ENCODE peak calls at places on chromosome 2, in seven cellular contexts. Z is right cardiac atrium; E is esophagus muscularis mucosa; I is NCI-H146; V is keratinocyte; B is activated naive CD4-positive, alpha-beta T cell; M is mucosa of gallbladder. S is an unnamed sample.

GRCh38 chr2:191318729-191319078 is 73.5 kb downstream of the MYO1B start:
- DNase-seq in V (no peak), I (no peak), M (peak), Z (no peak), B (no peak), E (peak), S (no peak)

GRCh38 chr2:104897515-104898184 is 43.7 kb downstream of the POU3F3 start:
- DNase-seq in V (no peak), M (no peak), Z (no peak), E (no peak), I (no peak), B (no peak), S (no peak)

GRCh38 chr2:181978351-181979150 is 7.1 kb upstream of the PPP1R1C start:
- DNase-seq in I (no peak), B (no peak), V (no peak), M (no peak), E (no peak), Z (no peak), S (no peak)

GRCh38 chr2:46101557-46102220 is 195.5 kb upstream of the EPAS1 start:
- DNase-seq in Z (no peak), V (no peak), E (no peak), M (no peak), B (no peak), I (no peak), S (no peak)

GRCh38 chr2:11636593-11637295 is 33.3 kb downstream of the NTSR2 start:
- DNase-seq in I (no peak), V (no peak), B (no peak), E (no peak), M (no peak), Z (no peak), S (no peak)

GRCh38 chr2:11368059-11368572 is 23.7 kb upstream of the ROCK2 start:
- DNase-seq in V (no peak), B (no peak), M (no peak), Z (peak), I (no peak), E (no peak), S (no peak)

GRCh38 chr2:26848336-26849055 is 564 bp downstream of the DPYSL5 start:
- DNase-seq in B (no peak), I (peak), E (peak), Z (peak), V (no peak), M (no peak), S (peak)

GRCh38 chr2:84964406-84965191 is 6.4 kb upstream of the KCMF1 start:
- DNase-seq in B (no peak), Z (no peak), M (no peak), I (no peak), E (no peak), V (no peak), S (no peak)

GRCh38 chr2:47254464-47254863 is 99.4 kb upstream of the STPG4 start:
- DNase-seq in V (no peak), B (no peak), M (no peak), Z (no peak), E (no peak), I (no peak), S (no peak)

GRCh38 chr2:76737607-76738006 is 784.6 kb downstream of the LRRTM4 start:
- DNase-seq in E (no peak), Z (no peak), B (no peak), V (no peak), I (no peak), M (no peak), S (no peak)

GRCh38 chr2:195575879-195576391 is 81.1 kb upstream of the SLC39A10 start:
- DNase-seq in B (no peak), I (no peak), V (no peak), M (no peak), Z (no peak), E (no peak), S (peak)

GRCh38 chr2:20571644-20572215 is 79.2 kb downstream of the HS1BP3 start:
- DNase-seq in M (no peak), I (no peak), Z (no peak), E (no peak), B (no peak), V (no peak), S (no peak)

GRCh38 chr2:102291221-102292075 is 19.9 kb upstream of the IL1RL1 start:
- DNase-seq in I (no peak), E (no peak), V (no peak), B (no peak), M (no peak), Z (no peak), S (peak)

GRCh38 chr2:72613931-72614330 is 211.9 kb downstream of the EXOC6B start:
- DNase-seq in B (no peak), Z (no peak), V (no peak), E (no peak), I (no peak), M (no peak), S (no peak)

GRCh38 chr2:16042201-16042700 is 101.9 kb downstream of the MYCN start:
- DNase-seq in E (no peak), I (no peak), B (no peak), V (no peak), M (no peak), Z (no peak), S (no peak)

GRCh38 chr2:240799183-240799740 is 20.8 kb downstream of the KIF1A start:
- DNase-seq in M (no peak), Z (no peak), V (no peak), B (no peak), E (no peak), I (no peak), S (no peak)

GRCh38 chr2:9984217-9984739 is 32.8 kb downstream of the GRHL1 start:
- DNase-seq in V (peak), M (no peak), E (no peak), Z (no peak), B (no peak), I (peak), S (no peak)

GRCh38 chr2:20052872-20053281 is 1.4 kb upstream of the LAPTM4A start:
- DNase-seq in V (no peak), Z (peak), B (no peak), M (peak), E (no peak), I (peak), S (peak)

GRCh38 chr2:1047485-1047884 is 96.8 kb downstream of the SNTG2 start:
- DNase-seq in V (no peak), E (no peak), B (no peak), M (no peak), I (no peak), Z (no peak), S (no peak)

GRCh38 chr2:27860111-27860510 is 30.1 kb downstream of the RBKS start:
- DNase-seq in M (no peak), Z (no peak), I (no peak), V (peak), B (no peak), E (no peak), S (no peak)

GRCh38 chr2:169928463-169928864 is 101.2 kb downstream of the UBR3 start:
- DNase-seq in E (no peak), B (no peak), V (no peak), I (peak), M (no peak), Z (no peak), S (no peak)

GRCh38 chr2:134501476-134502089 is 217.2 kb downstream of the TMEM163 start:
- DNase-seq in M (no peak), B (no peak), Z (no peak), I (no peak), V (no peak), E (no peak), S (no peak)

GRCh38 chr2:143128681-143129580 is at the start of gene ARHGAP15:
- DNase-seq in M (peak), V (no peak), I (no peak), B (peak), E (no peak), Z (no peak), S (no peak)

GRCh38 chr2:144453486-144454158 is 66.3 kb downstream of the ZEB2 start:
- DNase-seq in M (no peak), Z (no peak), V (no peak), B (no peak), I (no peak), E (no peak), S (no peak)

GRCh38 chr2:8152392-8153257 is 529.2 kb upstream of the ID2 start:
- DNase-seq in Z (no peak), E (peak), M (no peak), B (no peak), I (no peak), V (no peak), S (no peak)

GRCh38 chr2:127864877-127865276 is 6.9 kb upstream of the POLR2D start:
- DNase-seq in Z (no peak), E (no peak), B (no peak), I (no peak), M (no peak), V (no peak), S (peak)

GRCh38 chr2:102703748-102704147 is 58.1 kb upstream of the TMEM182 start:
- DNase-seq in V (no peak), Z (no peak), M (peak), I (peak), E (peak), B (no peak), S (no peak)

GRCh38 chr2:157874997-157875719 is 972 bp downstream of the ACVR1 start:
- DNase-seq in I (peak), E (no peak), M (peak), Z (peak), V (no peak), B (no peak), S (peak)

GRCh38 chr2:234463626-234464290 is 33.1 kb downstream of the ARL4C start:
- DNase-seq in V (peak), Z (no peak), M (peak), I (peak), B (peak), E (no peak), S (peak)

GRCh38 chr2:210792000-210792399 is 235.6 kb downstream of the CPS1 start:
- DNase-seq in B (no peak), I (no peak), M (no peak), E (no peak), V (no peak), Z (no peak), S (no peak)

GRCh38 chr2:162257416-162257815 is 14.2 kb upstream of the FAP start:
- DNase-seq in V (no peak), B (no peak), E (no peak), Z (no peak), I (no peak), M (no peak), S (no peak)

GRCh38 chr2:42835577-42836371 is 43.4 kb upstream of the HAAO start:
- DNase-seq in Z (peak), B (no peak), V (peak), I (no peak), E (no peak), M (peak), S (peak)

GRCh38 chr2:239610457-239611221 is 209.8 kb upstream of the HDAC4 start:
- DNase-seq in B (no peak), M (no peak), V (no peak), I (no peak), E (no peak), Z (no peak), S (no peak)

S was measured in body of pancreas.